ENCODE peak calls at places on chromosomes 1 and 21, in nine cellular contexts. I is Calu3; O is HEK293T; Z is NCI-H1694; D is activated CD8-positive, alpha-beta T cell treated with anti-CD3 and anti-CD28 coated beads for 36 hours; Y is cardiac muscle cell; R is NCI-H146; J is stimulated activated CD4-positive, alpha-beta T cell treated with anti-CD3 and anti-CD28 coated beads, TNF-alpha, amount 100 ng/mL, for 1 hour; U is effector CD8-positive, alpha-beta T cell. M is an unnamed sample.

GRCh38 chr1:156480015-156480368 is 20.6 kb downstream of the MEF2D start:
- DNase-seq in I (peak; percentile 36), O (no peak), Z (no peak), D (no peak), Y (no peak), R (no peak), J (no peak), U (no peak), M (no peak)

GRCh38 chr1:57963545-57963944 is 539.7 kb upstream of the DAB1 start:
- DNase-seq in I (no peak), O (peak; percentile 21), Z (peak; percentile 88), D (no peak), Y (no peak), R (peak; percentile 82), J (no peak), U (no peak), M (no peak)

GRCh38 chr1:204746838-204747442 is 61.4 kb upstream of the LRRN2 start:
- DNase-seq in I (peak; percentile 52), O (peak; percentile 77), Z (peak; percentile 70), D (peak; percentile 68), Y (peak; percentile 50), R (peak; percentile 39), J (peak; percentile 25), U (peak; percentile 21), M (no peak)

GRCh38 chr1:34983700-34984355 is 1.3 kb downstream of the TMEM35B start:
- DNase-seq in I (peak; percentile 29), O (no peak), Z (no peak), D (peak; percentile 8), Y (peak; percentile 31), R (no peak), J (no peak), U (no peak), M (no peak)

GRCh38 chr1:202683029-202683428 is 27.2 kb downstream of the SYT2 start:
- DNase-seq in I (no peak), O (no peak), Z (no peak), D (no peak), Y (no peak), R (no peak), J (no peak), U (no peak), M (no peak)

GRCh38 chr1:160085686-160086089 is 4.3 kb downstream of the KCNJ9 start:
- DNase-seq in I (peak; percentile 84), O (peak; percentile 93), Z (peak; percentile 88), D (peak; percentile 92), Y (peak; percentile 88), R (peak; percentile 62), J (peak; percentile 71), U (peak; percentile 66), M (peak; percentile 15)

GRCh38 chr1:56911098-56911497 is 54.7 kb downstream of the C8B start:
- DNase-seq in I (no peak), O (no peak), Z (no peak), D (no peak), Y (no peak), R (no peak), J (no peak), U (no peak), M (no peak)

GRCh38 chr1:174413632-174414031 is 34.1 kb upstream of the GPR52 start:
- DNase-seq in I (no peak), O (peak; percentile 18), Z (no peak), D (no peak), Y (peak; percentile 17), R (no peak), J (no peak), U (no peak), M (no peak)

GRCh38 chr1:208093754-208094719 is 150.1 kb downstream of the PLXNA2 start:
- DNase-seq in I (peak; percentile 81), O (peak; percentile 80), Z (peak; percentile 32), D (peak; percentile 86), Y (peak; percentile 72), R (peak; percentile 59), J (peak; percentile 44), U (peak; percentile 47), M (no peak)

GRCh38 chr1:49864597-49864996 is 159.2 kb downstream of the AGBL4 start:
- DNase-seq in I (no peak), O (no peak), Z (no peak), D (no peak), Y (no peak), R (no peak), J (no peak), U (no peak), M (no peak)

GRCh38 chr1:25567710-25568089 is 24.3 kb downstream of the LDLRAP1 start:
- DNase-seq in I (no peak), O (no peak), Z (no peak), D (no peak), Y (no peak), R (no peak), J (no peak), U (no peak), M (no peak)

GRCh38 chr1:59249738-59250137 is 47.2 kb upstream of the FGGY start:
- DNase-seq in I (no peak), O (no peak), Z (no peak), D (no peak), Y (no peak), R (no peak), J (no peak), U (no peak), M (no peak)

GRCh38 chr1:17485280-17485679 is 45.8 kb upstream of the RCC2 start:
- DNase-seq in I (peak; percentile 56), O (peak; percentile 46), Z (no peak), D (peak; percentile 39), Y (peak; percentile 9), R (no peak), J (no peak), U (no peak), M (no peak)

GRCh38 chr1:244599937-244600350 is 53.0 kb upstream of the DESI2 start:
- DNase-seq in I (peak; percentile 64), O (no peak), Z (no peak), D (peak; percentile 67), Y (no peak), R (no peak), J (no peak), U (no peak), M (no peak)

GRCh38 chr1:209589440-209589839 is 5.9 kb downstream of the CAMK1G start:
- DNase-seq in I (no peak), O (no peak), Z (no peak), D (no peak), Y (no peak), R (no peak), J (no peak), U (no peak), M (no peak)

GRCh38 chr1:180229483-180230415 is at the start of gene LHX4:
- DNase-seq in I (peak; percentile 51), O (peak; percentile 91), Z (no peak), D (peak; percentile 51), Y (peak; percentile 59), R (peak; percentile 65), J (no peak), U (no peak), M (peak; percentile 16)

GRCh38 chr1:221458430-221459156 is 283.3 kb downstream of the DUSP10 start:
- DNase-seq in I (no peak), O (no peak), Z (peak; percentile 40), D (no peak), Y (no peak), R (no peak), J (no peak), U (no peak), M (no peak)

GRCh38 chr1:40898434-40898900 is 36.3 kb upstream of the CITED4 start:
- DNase-seq in I (peak; percentile 89), O (no peak), Z (no peak), D (peak; percentile 55), Y (no peak), R (no peak), J (no peak), U (no peak), M (no peak)

GRCh38 chr21:34882719-34883131 is 166.4 kb downstream of the RUNX1 start:
- DNase-seq in I (no peak), O (no peak), Z (no peak), D (no peak), Y (no peak), R (no peak), J (no peak), U (no peak), M (peak; percentile 86)

GRCh38 chr21:45330075-45330781 is 42.5 kb upstream of the POFUT2 start:
- DNase-seq in I (peak; percentile 67), O (no peak), Z (no peak), D (no peak), Y (no peak), R (peak; percentile 19), J (no peak), U (no peak), M (no peak)

GRCh38 chr1:245798367-245798747 is 643.6 kb downstream of the KIF26B start:
- DNase-seq in I (no peak), O (no peak), Z (no peak), D (no peak), Y (peak; percentile 14), R (no peak), J (no peak), U (no peak), M (no peak)

GRCh38 chr1:221693087-221693486 is 48.8 kb downstream of the DUSP10 start:
- DNase-seq in I (no peak), O (no peak), Z (no peak), D (peak; percentile 17), Y (no peak), R (no peak), J (no peak), U (no peak), M (no peak)

GRCh38 chr1:24984800-24985552 is 54.9 kb upstream of the RUNX3 start:
- DNase-seq in I (no peak), O (no peak), Z (no peak), D (peak; percentile 62), Y (no peak), R (no peak), J (no peak), U (no peak), M (no peak)

GRCh38 chr21:44448651-44449131 is 6.6 kb upstream of the LRRC3 start:
- DNase-seq in I (no peak), O (no peak), Z (no peak), D (no peak), Y (peak; percentile 61), R (no peak), J (no peak), U (no peak), M (no peak)

GRCh38 chr21:32392299-32392879 is 423 bp downstream of the URB1 start:
- DNase-seq in I (no peak), O (peak; percentile 25), Z (no peak), D (no peak), Y (no peak), R (no peak), J (peak; percentile 7), U (no peak), M (no peak)

GRCh38 chr1:87730274-87731222 is 401.9 kb downstream of the LMO4 start:
- DNase-seq in I (no peak), O (no peak), Z (no peak), D (no peak), Y (peak; percentile 26), R (no peak), J (no peak), U (no peak), M (no peak)

GRCh38 chr1:209768354-209768774 is 12.5 kb downstream of the TRAF3IP3 start:
- DNase-seq in I (no peak), O (no peak), Z (no peak), D (peak; percentile 98), Y (no peak), R (no peak), J (peak; percentile 61), U (peak; percentile 55), M (peak; percentile 81)

GRCh38 chr1:91876040-91876470 is 9.9 kb downstream of the TGFBR3 start:
- DNase-seq in I (no peak), O (no peak), Z (no peak), D (peak; percentile 80), Y (no peak), R (no peak), J (peak; percentile 22), U (no peak), M (no peak)

GRCh38 chr1:215597961-215598360 is 30.9 kb downstream of the KCTD3 start:
- DNase-seq in I (no peak), O (no peak), Z (no peak), D (no peak), Y (no peak), R (no peak), J (no peak), U (no peak), M (no peak)

GRCh38 chr1:240737268-240737667 is 125.3 kb upstream of the GREM2 start:
- DNase-seq in I (no peak), O (no peak), Z (no peak), D (no peak), Y (no peak), R (no peak), J (no peak), U (no peak), M (no peak)

GRCh38 chr1:25026757-25027450 is 96.8 kb upstream of the RUNX3 start:
- DNase-seq in I (no peak), O (no peak), Z (no peak), D (no peak), Y (no peak), R (no peak), J (no peak), U (no peak), M (no peak)

M was measured in GF-D8.